ENCODE peak calls at places on chromosomes 7 and 10, in ten cellular contexts. One of them, this sample, is unnamed.

GRCh38 chr7:28922618-28923331 is 35.4 kb downstream of the TRIL start:
- DNase-seq in heart right ventricle: peak
- DNase-seq in HTR-8/SVneo: peak
- DNase-seq in psoas muscle: peak
- DNase-seq in stimulated activated CD8-positive, alpha-beta memory T cell treated with anti-CD3 and anti-CD28 coated beads, Interleukin-4, amount 100 ng/mL, for 24 hours: peak
- DNase-seq in DMS153: peak
- DNase-seq in skeletal muscle cell: peak
- DNase-seq in T-helper 1 cell: peak
- DNase-seq in naive thymus-derived CD4-positive, alpha-beta T cell: peak
- DNase-seq in CD4-positive, alpha-beta T cell: peak
- DNase-seq in this sample: no peak

GRCh38 chr10:98295401-98295811 is 27.4 kb upstream of the LOXL4 start:
- DNase-seq in naive thymus-derived CD4-positive, alpha-beta T cell: no peak
- DNase-seq in T-helper 1 cell: no peak
- DNase-seq in HTR-8/SVneo: no peak
- DNase-seq in DMS153: no peak
- DNase-seq in psoas muscle: no peak
- DNase-seq in skeletal muscle cell: no peak
- DNase-seq in heart right ventricle: no peak
- DNase-seq in stimulated activated CD8-positive, alpha-beta memory T cell treated with anti-CD3 and anti-CD28 coated beads, Interleukin-4, amount 100 ng/mL, for 24 hours: no peak
- DNase-seq in CD4-positive, alpha-beta T cell: no peak
- DNase-seq in this sample: no peak

GRCh38 chr10:93261089-93261488 is 187.4 kb downstream of the CYP26A1 start:
- DNase-seq in heart right ventricle: no peak
- DNase-seq in HTR-8/SVneo: no peak
- DNase-seq in DMS153: no peak
- DNase-seq in stimulated activated CD8-positive, alpha-beta memory T cell treated with anti-CD3 and anti-CD28 coated beads, Interleukin-4, amount 100 ng/mL, for 24 hours: no peak
- DNase-seq in skeletal muscle cell: no peak
- DNase-seq in T-helper 1 cell: no peak
- DNase-seq in psoas muscle: no peak
- DNase-seq in naive thymus-derived CD4-positive, alpha-beta T cell: no peak
- DNase-seq in CD4-positive, alpha-beta T cell: no peak
- DNase-seq in this sample: no peak

GRCh38 chr7:151077705-151078232 is 2.8 kb downstream of the FASTK start:
- DNase-seq in HTR-8/SVneo: no peak
- DNase-seq in naive thymus-derived CD4-positive, alpha-beta T cell: no peak
- DNase-seq in psoas muscle: no peak
- DNase-seq in heart right ventricle: no peak
- DNase-seq in CD4-positive, alpha-beta T cell: no peak
- DNase-seq in DMS153: no peak
- DNase-seq in skeletal muscle cell: no peak
- DNase-seq in T-helper 1 cell: no peak
- DNase-seq in stimulated activated CD8-positive, alpha-beta memory T cell treated with anti-CD3 and anti-CD28 coated beads, Interleukin-4, amount 100 ng/mL, for 24 hours: no peak
- DNase-seq in this sample: no peak

GRCh38 chr10:75294031-75294437 is 58.3 kb upstream of the COMTD1 start:
- DNase-seq in skeletal muscle cell: no peak
- DNase-seq in psoas muscle: no peak
- DNase-seq in heart right ventricle: no peak
- DNase-seq in CD4-positive, alpha-beta T cell: no peak
- DNase-seq in DMS153: no peak
- DNase-seq in naive thymus-derived CD4-positive, alpha-beta T cell: no peak
- DNase-seq in T-helper 1 cell: no peak
- DNase-seq in stimulated activated CD8-positive, alpha-beta memory T cell treated with anti-CD3 and anti-CD28 coated beads, Interleukin-4, amount 100 ng/mL, for 24 hours: no peak
- DNase-seq in HTR-8/SVneo: no peak
- DNase-seq in this sample: no peak

GRCh38 chr10:97788552-97789442 is 17.0 kb upstream of the SFRP5 start:
- DNase-seq in T-helper 1 cell: no peak
- DNase-seq in naive thymus-derived CD4-positive, alpha-beta T cell: no peak
- DNase-seq in stimulated activated CD8-positive, alpha-beta memory T cell treated with anti-CD3 and anti-CD28 coated beads, Interleukin-4, amount 100 ng/mL, for 24 hours: no peak
- DNase-seq in DMS153: no peak
- DNase-seq in HTR-8/SVneo: no peak
- DNase-seq in psoas muscle: no peak
- DNase-seq in CD4-positive, alpha-beta T cell: no peak
- DNase-seq in skeletal muscle cell: no peak
- DNase-seq in heart right ventricle: peak
- DNase-seq in this sample: no peak

GRCh38 chr7:143887078-143887477 is 14.9 kb downstream of the TCAF1 start:
- DNase-seq in heart right ventricle: no peak
- DNase-seq in naive thymus-derived CD4-positive, alpha-beta T cell: no peak
- DNase-seq in stimulated activated CD8-positive, alpha-beta memory T cell treated with anti-CD3 and anti-CD28 coated beads, Interleukin-4, amount 100 ng/mL, for 24 hours: no peak
- DNase-seq in skeletal muscle cell: no peak
- DNase-seq in DMS153: no peak
- DNase-seq in T-helper 1 cell: no peak
- DNase-seq in CD4-positive, alpha-beta T cell: no peak
- DNase-seq in HTR-8/SVneo: no peak
- DNase-seq in psoas muscle: no peak
- DNase-seq in this sample: no peak

GRCh38 chr7:303884-304573 is 14.1 kb downstream of the FOXL3 start:
- DNase-seq in naive thymus-derived CD4-positive, alpha-beta T cell: no peak
- DNase-seq in T-helper 1 cell: no peak
- DNase-seq in psoas muscle: no peak
- DNase-seq in CD4-positive, alpha-beta T cell: no peak
- DNase-seq in stimulated activated CD8-positive, alpha-beta memory T cell treated with anti-CD3 and anti-CD28 coated beads, Interleukin-4, amount 100 ng/mL, for 24 hours: no peak
- DNase-seq in heart right ventricle: no peak
- DNase-seq in HTR-8/SVneo: no peak
- DNase-seq in DMS153: no peak
- DNase-seq in skeletal muscle cell: no peak
- DNase-seq in this sample: no peak

GRCh38 chr7:35802649-35803048 is 1.8 kb downstream of the SEPTIN7 start:
- DNase-seq in psoas muscle: no peak
- DNase-seq in T-helper 1 cell: peak
- DNase-seq in heart right ventricle: no peak
- DNase-seq in HTR-8/SVneo: no peak
- DNase-seq in skeletal muscle cell: no peak
- DNase-seq in naive thymus-derived CD4-positive, alpha-beta T cell: peak
- DNase-seq in stimulated activated CD8-positive, alpha-beta memory T cell treated with anti-CD3 and anti-CD28 coated beads, Interleukin-4, amount 100 ng/mL, for 24 hours: no peak
- DNase-seq in CD4-positive, alpha-beta T cell: peak
- DNase-seq in DMS153: no peak
- DNase-seq in this sample: no peak

GRCh38 chr10:32893431-32893830 is 64.6 kb downstream of the ITGB1 start:
- DNase-seq in naive thymus-derived CD4-positive, alpha-beta T cell: no peak
- DNase-seq in T-helper 1 cell: no peak
- DNase-seq in CD4-positive, alpha-beta T cell: no peak
- DNase-seq in psoas muscle: no peak
- DNase-seq in HTR-8/SVneo: no peak
- DNase-seq in heart right ventricle: no peak
- DNase-seq in DMS153: no peak
- DNase-seq in stimulated activated CD8-positive, alpha-beta memory T cell treated with anti-CD3 and anti-CD28 coated beads, Interleukin-4, amount 100 ng/mL, for 24 hours: no peak
- DNase-seq in skeletal muscle cell: no peak
- DNase-seq in this sample: no peak

GRCh38 chr10:11797281-11797680 is 25.9 kb upstream of the PROSER2 start:
- DNase-seq in stimulated activated CD8-positive, alpha-beta memory T cell treated with anti-CD3 and anti-CD28 coated beads, Interleukin-4, amount 100 ng/mL, for 24 hours: no peak
- DNase-seq in skeletal muscle cell: no peak
- DNase-seq in psoas muscle: no peak
- DNase-seq in T-helper 1 cell: no peak
- DNase-seq in heart right ventricle: no peak
- DNase-seq in DMS153: no peak
- DNase-seq in HTR-8/SVneo: no peak
- DNase-seq in naive thymus-derived CD4-positive, alpha-beta T cell: no peak
- DNase-seq in CD4-positive, alpha-beta T cell: no peak
- DNase-seq in this sample: no peak

GRCh38 chr7:108263364-108263951 is 133.3 kb upstream of the LAMB4 start:
- DNase-seq in HTR-8/SVneo: no peak
- DNase-seq in psoas muscle: no peak
- DNase-seq in naive thymus-derived CD4-positive, alpha-beta T cell: no peak
- DNase-seq in skeletal muscle cell: no peak
- DNase-seq in CD4-positive, alpha-beta T cell: no peak
- DNase-seq in DMS153: peak
- DNase-seq in heart right ventricle: peak
- DNase-seq in stimulated activated CD8-positive, alpha-beta memory T cell treated with anti-CD3 and anti-CD28 coated beads, Interleukin-4, amount 100 ng/mL, for 24 hours: no peak
- DNase-seq in T-helper 1 cell: no peak
- DNase-seq in this sample: no peak